ENCODE peak calls at places on chromosomes 7 and 10, in six cellular contexts. One of them, this sample, is unnamed.

GRCh38 chr7:46619723-46620310 is 698.7 kb upstream of the IGFBP3 start:
- DNase-seq in cardiac muscle cell: no peak
- DNase-seq in psoas muscle: no peak
- DNase-seq in neural crest cell: no peak
- DNase-seq in GM10248: no peak
- DNase-seq in suprapubic skin: no peak
- DNase-seq in this sample: no peak

GRCh38 chr10:43202224-43202656 is 64.0 kb downstream of the CSGALNACT2 start:
- DNase-seq in cardiac muscle cell: peak; percentile 33
- DNase-seq in neural crest cell: peak; percentile 45
- DNase-seq in GM10248: peak; percentile 82
- DNase-seq in suprapubic skin: peak; percentile 76
- DNase-seq in psoas muscle: no peak
- DNase-seq in this sample: no peak

GRCh38 chr7:151963895-151964870 is 7.9 kb downstream of the GALNTL5 start:
- DNase-seq in cardiac muscle cell: no peak
- DNase-seq in psoas muscle: no peak
- DNase-seq in suprapubic skin: no peak
- DNase-seq in neural crest cell: no peak
- DNase-seq in GM10248: no peak
- DNase-seq in this sample: no peak

GRCh38 chr7:30652132-30652531 is 30.1 kb downstream of the CRHR2 start:
- DNase-seq in cardiac muscle cell: no peak
- DNase-seq in suprapubic skin: peak; percentile 53
- DNase-seq in neural crest cell: no peak
- DNase-seq in GM10248: no peak
- DNase-seq in psoas muscle: no peak
- DNase-seq in this sample: no peak

GRCh38 chr10:104993085-104993484 is 352.0 kb downstream of the SORCS3 start:
- DNase-seq in suprapubic skin: no peak
- DNase-seq in neural crest cell: no peak
- DNase-seq in GM10248: no peak
- DNase-seq in cardiac muscle cell: no peak
- DNase-seq in psoas muscle: no peak
- DNase-seq in this sample: no peak

GRCh38 chr7:2477447-2478386 is 1.5 kb upstream of the GRIFIN start:
- DNase-seq in GM10248: peak; percentile 87
- DNase-seq in neural crest cell: peak; percentile 69
- DNase-seq in psoas muscle: peak; percentile 69
- DNase-seq in suprapubic skin: no peak
- DNase-seq in cardiac muscle cell: peak; percentile 69
- DNase-seq in this sample: peak; percentile 20

GRCh38 chr7:63968629-63969028 is 30.0 kb upstream of the ZNF722 start:
- DNase-seq in neural crest cell: no peak
- DNase-seq in GM10248: no peak
- DNase-seq in psoas muscle: no peak
- DNase-seq in suprapubic skin: no peak
- DNase-seq in cardiac muscle cell: no peak
- DNase-seq in this sample: no peak

GRCh38 chr10:68139451-68140272 is 30.4 kb downstream of the MYPN start:
- DNase-seq in suprapubic skin: no peak
- DNase-seq in psoas muscle: no peak
- DNase-seq in GM10248: no peak
- DNase-seq in neural crest cell: no peak
- DNase-seq in cardiac muscle cell: peak; percentile 37
- DNase-seq in this sample: no peak

GRCh38 chr7:2281556-2281955 is 32.7 kb downstream of the SNX8 start:
- DNase-seq in GM10248: no peak
- DNase-seq in suprapubic skin: no peak
- DNase-seq in neural crest cell: no peak
- DNase-seq in cardiac muscle cell: peak; percentile 76
- DNase-seq in psoas muscle: no peak
- DNase-seq in this sample: no peak

GRCh38 chr10:50422259-50422658 is 170.9 kb upstream of the ASAH2 start:
- DNase-seq in psoas muscle: no peak
- DNase-seq in suprapubic skin: no peak
- DNase-seq in GM10248: no peak
- DNase-seq in cardiac muscle cell: no peak
- DNase-seq in neural crest cell: no peak
- DNase-seq in this sample: no peak

GRCh38 chr10:11270135-11270857 is 252.6 kb downstream of the CELF2 start:
- DNase-seq in GM10248: peak; percentile 71
- DNase-seq in cardiac muscle cell: peak; percentile 80
- DNase-seq in suprapubic skin: no peak
- DNase-seq in psoas muscle: peak; percentile 68
- DNase-seq in neural crest cell: peak; percentile 91
- DNase-seq in this sample: peak; percentile 7

GRCh38 chr10:71719464-71720303 is at the start of gene C10orf105:
- DNase-seq in suprapubic skin: no peak
- DNase-seq in GM10248: no peak
- DNase-seq in psoas muscle: no peak
- DNase-seq in neural crest cell: no peak
- DNase-seq in cardiac muscle cell: no peak
- DNase-seq in this sample: no peak

GRCh38 chr10:30383366-30383765 is 34.3 kb upstream of the MTPAP start:
- DNase-seq in cardiac muscle cell: peak; percentile 46
- DNase-seq in suprapubic skin: no peak
- DNase-seq in GM10248: no peak
- DNase-seq in neural crest cell: no peak
- DNase-seq in psoas muscle: no peak
- DNase-seq in this sample: no peak

GRCh38 chr7:23020742-23021401 is 6.9 kb upstream of the HYCC1 start:
- DNase-seq in suprapubic skin: no peak
- DNase-seq in psoas muscle: peak; percentile 55
- DNase-seq in neural crest cell: no peak
- DNase-seq in GM10248: no peak
- DNase-seq in cardiac muscle cell: peak; percentile 83
- DNase-seq in this sample: peak; percentile 79

GRCh38 chr10:7373039-7373438 is 37.8 kb downstream of the SFMBT2 start:
- DNase-seq in neural crest cell: no peak
- DNase-seq in cardiac muscle cell: no peak
- DNase-seq in psoas muscle: no peak
- DNase-seq in suprapubic skin: no peak
- DNase-seq in GM10248: no peak
- DNase-seq in this sample: no peak

GRCh38 chr10:14532473-14533251 is 201.9 kb upstream of the FRMD4A start:
- DNase-seq in cardiac muscle cell: no peak
- DNase-seq in suprapubic skin: no peak
- DNase-seq in neural crest cell: no peak
- DNase-seq in GM10248: no peak
- DNase-seq in psoas muscle: no peak
- DNase-seq in this sample: peak; percentile 10

GRCh38 chr10:122029503-122030199 is 40.7 kb downstream of the TACC2 start:
- DNase-seq in GM10248: no peak
- DNase-seq in psoas muscle: no peak
- DNase-seq in neural crest cell: no peak
- DNase-seq in cardiac muscle cell: no peak
- DNase-seq in suprapubic skin: no peak
- DNase-seq in this sample: no peak
- TF ChIP-seq CTCF in GM10248: no peak
- TF ChIP-seq CTCF in psoas muscle: no peak
- TF ChIP-seq CTCF in neural crest cell: no peak
- TF ChIP-seq CTCF in cardiac muscle cell: no peak
- TF ChIP-seq CTCF in suprapubic skin: no peak
- TF ChIP-seq CTCF in this sample: no peak

GRCh38 chr7:122310119-122311021 is 5.8 kb upstream of the FEZF1 start:
- DNase-seq in neural crest cell: no peak
- DNase-seq in psoas muscle: no peak
- DNase-seq in cardiac muscle cell: peak; percentile 21
- DNase-seq in suprapubic skin: no peak
- DNase-seq in GM10248: peak; percentile 22
- DNase-seq in this sample: no peak
- TF ChIP-seq CTCF in neural crest cell: no peak
- TF ChIP-seq CTCF in psoas muscle: no peak
- TF ChIP-seq CTCF in cardiac muscle cell: no peak
- TF ChIP-seq CTCF in suprapubic skin: no peak
- TF ChIP-seq CTCF in GM10248: no peak
- TF ChIP-seq CTCF in this sample: no peak

GRCh38 chr10:34018129-34018528 is 683.7 kb upstream of the NRP1 start:
- DNase-seq in suprapubic skin: no peak
- DNase-seq in GM10248: no peak
- DNase-seq in psoas muscle: no peak
- DNase-seq in neural crest cell: no peak
- DNase-seq in cardiac muscle cell: peak; percentile 12
- DNase-seq in this sample: no peak

GRCh38 chr10:34018811-34019210 is 684.3 kb upstream of the NRP1 start:
- DNase-seq in cardiac muscle cell: no peak
- DNase-seq in suprapubic skin: no peak
- DNase-seq in neural crest cell: no peak
- DNase-seq in GM10248: no peak
- DNase-seq in psoas muscle: no peak
- DNase-seq in this sample: no peak

GRCh38 chr10:34015700-34016099 is 681.2 kb upstream of the NRP1 start:
- DNase-seq in GM10248: no peak
- DNase-seq in cardiac muscle cell: no peak
- DNase-seq in suprapubic skin: no peak
- DNase-seq in neural crest cell: no peak
- DNase-seq in psoas muscle: no peak
- DNase-seq in this sample: no peak

GRCh38 chr10:34016541-34016940 is 682.1 kb upstream of the NRP1 start:
- DNase-seq in psoas muscle: no peak
- DNase-seq in cardiac muscle cell: no peak
- DNase-seq in GM10248: no peak
- DNase-seq in suprapubic skin: no peak
- DNase-seq in neural crest cell: no peak
- DNase-seq in this sample: no peak

GRCh38 chr10:34017281-34017680 is 682.8 kb upstream of the NRP1 start:
- DNase-seq in suprapubic skin: no peak
- DNase-seq in GM10248: no peak
- DNase-seq in psoas muscle: no peak
- DNase-seq in neural crest cell: no peak
- DNase-seq in cardiac muscle cell: no peak
- DNase-seq in this sample: no peak
- TF ChIP-seq CTCF in suprapubic skin: no peak
- TF ChIP-seq CTCF in GM10248: no peak
- TF ChIP-seq CTCF in psoas muscle: no peak
- TF ChIP-seq CTCF in neural crest cell: peak; percentile 17
- TF ChIP-seq CTCF in cardiac muscle cell: no peak
- TF ChIP-seq CTCF in this sample: peak; percentile 41

GRCh38 chr7:45147858-45148652 is 9.5 kb upstream of the RAMP3 start:
- DNase-seq in neural crest cell: no peak
- DNase-seq in cardiac muscle cell: peak; percentile 11
- DNase-seq in GM10248: no peak
- DNase-seq in suprapubic skin: peak; percentile 77
- DNase-seq in psoas muscle: no peak
- DNase-seq in this sample: no peak

GRCh38 chr7:45148653-45148973 is 9.0 kb upstream of the RAMP3 start:
- DNase-seq in suprapubic skin: no peak
- DNase-seq in neural crest cell: no peak
- DNase-seq in cardiac muscle cell: no peak
- DNase-seq in psoas muscle: no peak
- DNase-seq in GM10248: no peak
- DNase-seq in this sample: no peak

GRCh38 chr7:45145881-45146280 is 11.7 kb upstream of the RAMP3 start:
- DNase-seq in neural crest cell: no peak
- DNase-seq in psoas muscle: no peak
- DNase-seq in suprapubic skin: peak; percentile 62
- DNase-seq in GM10248: no peak
- DNase-seq in cardiac muscle cell: no peak
- DNase-seq in this sample: no peak

GRCh38 chr7:45149606-45150005 is 8.0 kb upstream of the RAMP3 start:
- DNase-seq in GM10248: no peak
- DNase-seq in cardiac muscle cell: no peak
- DNase-seq in psoas muscle: no peak
- DNase-seq in suprapubic skin: peak; percentile 35
- DNase-seq in neural crest cell: no peak
- DNase-seq in this sample: no peak

GRCh38 chr7:45146531-45147379 is 10.8 kb upstream of the RAMP3 start:
- DNase-seq in cardiac muscle cell: no peak
- DNase-seq in psoas muscle: no peak
- DNase-seq in suprapubic skin: peak; percentile 67
- DNase-seq in neural crest cell: no peak
- DNase-seq in GM10248: no peak
- DNase-seq in this sample: no peak
- TF ChIP-seq CTCF in cardiac muscle cell: no peak
- TF ChIP-seq CTCF in psoas muscle: no peak
- TF ChIP-seq CTCF in suprapubic skin: no peak
- TF ChIP-seq CTCF in neural crest cell: no peak
- TF ChIP-seq CTCF in GM10248: peak; percentile 10
- TF ChIP-seq CTCF in this sample: no peak

GRCh38 chr10:53209941-53210611 is 437.5 kb upstream of the MBL2 start:
- DNase-seq in GM10248: no peak
- DNase-seq in cardiac muscle cell: peak; percentile 6
- DNase-seq in neural crest cell: no peak
- DNase-seq in suprapubic skin: no peak
- DNase-seq in psoas muscle: no peak
- DNase-seq in this sample: no peak
- TF ChIP-seq CTCF in GM10248: no peak
- TF ChIP-seq CTCF in cardiac muscle cell: no peak
- TF ChIP-seq CTCF in neural crest cell: peak; percentile 69
- TF ChIP-seq CTCF in suprapubic skin: peak; percentile 22
- TF ChIP-seq CTCF in psoas muscle: peak; percentile 5
- TF ChIP-seq CTCF in this sample: no peak

GRCh38 chr7:97421307-97421905 is 303.9 kb downstream of the SDHAF3 start:
- DNase-seq in GM10248: no peak
- DNase-seq in neural crest cell: no peak
- DNase-seq in cardiac muscle cell: no peak
- DNase-seq in suprapubic skin: no peak
- DNase-seq in psoas muscle: no peak
- DNase-seq in this sample: no peak
- TF ChIP-seq CTCF in GM10248: no peak
- TF ChIP-seq CTCF in neural crest cell: no peak
- TF ChIP-seq CTCF in cardiac muscle cell: no peak
- TF ChIP-seq CTCF in suprapubic skin: no peak
- TF ChIP-seq CTCF in psoas muscle: no peak
- TF ChIP-seq CTCF in this sample: no peak

This sample was measured in HFFc6.